ENCODE peak calls at places on chromosome 5, in ten cellular contexts. Y, D, Q, T, B, O, X, Z, S and L are unnamed samples.

GRCh38 chr5:51385214-51385613 is 2.0 kb downstream of the ISL1 start:
- DNase-seq in Y (no peak), D (no peak), Q (no peak), T (no peak), B (no peak), O (no peak), X (no peak), Z (peak), S (no peak), L (no peak)

GRCh38 chr5:36680066-36680465 is 73.7 kb downstream of the SLC1A3 start:
- DNase-seq in Y (no peak), D (no peak), Q (no peak), T (no peak), B (no peak), O (peak), X (no peak), Z (no peak), S (no peak), L (no peak)

GRCh38 chr5:1889321-1890065 is 6.8 kb upstream of the IRX4 start:
- DNase-seq in Y (no peak), D (no peak), Q (no peak), T (no peak), B (no peak), O (no peak), X (no peak), Z (no peak), S (no peak), L (no peak)

GRCh38 chr5:12272389-12272788 is 368.1 kb upstream of the CTNND2 start:
- DNase-seq in Y (no peak), D (no peak), Q (no peak), T (no peak), B (peak), O (no peak), X (no peak), Z (no peak), S (no peak), L (no peak)

GRCh38 chr5:64873441-64873840 is 104.7 kb downstream of the CWC27 start:
- DNase-seq in Y (no peak), D (no peak), Q (no peak), T (no peak), B (no peak), O (no peak), X (no peak), Z (no peak), S (no peak), L (no peak)

GRCh38 chr5:133790898-133791297 is 177.5 kb downstream of the C5orf15 start:
- DNase-seq in Y (no peak), D (no peak), Q (no peak), T (no peak), B (no peak), O (no peak), X (no peak), Z (no peak), S (no peak), L (no peak)

GRCh38 chr5:39072915-39073758 is 1.1 kb downstream of the RICTOR start:
- DNase-seq in Y (peak), D (no peak), Q (peak), T (peak), B (peak), O (no peak), X (peak), Z (peak), S (peak), L (peak)

GRCh38 chr5:135308245-135308644 is 90.8 kb downstream of the MACROH2A1 start:
- DNase-seq in Y (peak), D (no peak), Q (no peak), T (peak), B (no peak), O (no peak), X (peak), Z (no peak), S (no peak), L (no peak)

GRCh38 chr5:9543266-9543925 is 2.5 kb downstream of the SEMA5A start:
- DNase-seq in Y (peak), D (no peak), Q (no peak), T (peak), B (no peak), O (no peak), X (no peak), Z (no peak), S (no peak), L (no peak)

GRCh38 chr5:60101561-60101960 is 208.0 kb upstream of the PDE4D start:
- DNase-seq in Y (peak), D (no peak), Q (no peak), T (no peak), B (no peak), O (no peak), X (no peak), Z (no peak), S (no peak), L (no peak)

GRCh38 chr5:122789461-122790171 is 14.7 kb downstream of the SNX2 start:
- DNase-seq in Y (no peak), D (no peak), Q (no peak), T (no peak), B (peak), O (no peak), X (no peak), Z (no peak), S (no peak), L (no peak)

GRCh38 chr5:40022057-40022456 is 597.3 kb upstream of the DAB2 start:
- DNase-seq in Y (no peak), D (no peak), Q (no peak), T (no peak), B (no peak), O (no peak), X (no peak), Z (no peak), S (no peak), L (no peak)

GRCh38 chr5:159010611-159011497 is 88.9 kb downstream of the EBF1 start:
- DNase-seq in Y (peak), D (no peak), Q (no peak), T (peak), B (peak), O (no peak), X (peak), Z (peak), S (peak), L (peak)

GRCh38 chr5:89613222-89613956 is 730.4 kb upstream of the MEF2C start:
- DNase-seq in Y (no peak), D (no peak), Q (no peak), T (no peak), B (no peak), O (no peak), X (peak), Z (no peak), S (peak), L (peak)

GRCh38 chr5:88678780-88679491 is 204.0 kb downstream of the MEF2C start:
- DNase-seq in Y (peak), D (no peak), Q (no peak), T (no peak), B (no peak), O (no peak), X (no peak), Z (no peak), S (no peak), L (no peak)

GRCh38 chr5:37132646-37133045 is 116.5 kb downstream of the CPLANE1 start:
- DNase-seq in Y (no peak), D (no peak), Q (no peak), T (peak), B (no peak), O (no peak), X (no peak), Z (no peak), S (no peak), L (no peak)

GRCh38 chr5:151449288-151449687 is 1.9 kb downstream of the SLC36A1 start:
- DNase-seq in Y (no peak), D (no peak), Q (no peak), T (peak), B (no peak), O (no peak), X (no peak), Z (peak), S (no peak), L (no peak)

GRCh38 chr5:172078027-172078426 is 71.6 kb upstream of the FBXW11 start:
- DNase-seq in Y (no peak), D (no peak), Q (no peak), T (no peak), B (no peak), O (no peak), X (no peak), Z (no peak), S (no peak), L (no peak)

GRCh38 chr5:746258-746761 is 38.2 kb downstream of the ZDHHC11B start:
- DNase-seq in Y (no peak), D (no peak), Q (no peak), T (no peak), B (no peak), O (no peak), X (no peak), Z (peak), S (no peak), L (no peak)

GRCh38 chr5:10246761-10247160 is 2.9 kb downstream of the ATPSCKMT start:
- DNase-seq in Y (no peak), D (no peak), Q (no peak), T (no peak), B (no peak), O (no peak), X (no peak), Z (no peak), S (no peak), L (no peak)

GRCh38 chr5:126801992-126802294 is 25.0 kb downstream of the LMNB1 start:
- DNase-seq in Y (peak), D (no peak), Q (no peak), T (peak), B (no peak), O (no peak), X (peak), Z (peak), S (no peak), L (peak)

GRCh38 chr5:10854526-10855277 is 93.7 kb upstream of the DAP start:
- DNase-seq in Y (no peak), D (no peak), Q (no peak), T (peak), B (no peak), O (peak), X (no peak), Z (no peak), S (no peak), L (no peak)

DNA sequence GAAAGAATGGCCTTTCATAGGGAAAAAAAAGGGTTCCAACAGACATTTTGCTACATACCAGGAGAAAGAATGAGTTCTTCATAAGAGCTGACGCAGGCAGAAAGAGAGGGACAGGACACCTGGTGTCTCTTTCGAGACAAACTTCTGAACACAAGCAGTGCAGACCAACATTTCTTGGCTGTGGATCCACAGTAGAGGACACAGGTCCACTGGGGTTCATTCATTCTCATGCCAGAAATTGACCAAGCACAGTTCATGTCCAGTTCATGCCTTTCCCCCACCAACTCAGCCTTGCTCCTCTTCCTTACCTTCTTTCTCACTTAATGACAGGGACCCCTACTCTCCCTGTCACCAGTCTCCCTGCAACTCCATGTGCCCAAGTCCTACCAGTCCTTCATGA is 137.7 kb downstream of the WDR41 start:
- DNase-seq in Y (no peak), D (no peak), Q (no peak), T (no peak), B (no peak), O (no peak), X (no peak), Z (no peak), S (no peak), L (no peak)
- H3K4me3 ChIP-seq in Y (no peak), D (no peak), Q (no peak), T (no peak), B (no peak), O (no peak), X (no peak), Z (no peak), S (no peak), L (no peak)

GRCh38 chr5:67515762-67516161 is 319.2 kb upstream of the CD180 start:
- DNase-seq in Y (no peak), D (no peak), Q (no peak), T (no peak), B (no peak), O (no peak), X (no peak), Z (no peak), S (no peak), L (no peak)

GRCh38 chr5:67510204-67510603 is 313.6 kb upstream of the CD180 start:
- DNase-seq in Y (no peak), D (no peak), Q (no peak), T (no peak), B (no peak), O (no peak), X (no peak), Z (no peak), S (no peak), L (no peak)

GRCh38 chr5:67515020-67515689 is 318.6 kb upstream of the CD180 start:
- DNase-seq in Y (no peak), D (no peak), Q (no peak), T (no peak), B (no peak), O (no peak), X (no peak), Z (no peak), S (no peak), L (peak)

GRCh38 chr5:67511911-67512310 is 315.3 kb upstream of the CD180 start:
- DNase-seq in Y (no peak), D (no peak), Q (no peak), T (no peak), B (no peak), O (no peak), X (no peak), Z (no peak), S (no peak), L (no peak)

GRCh38 chr5:67512758-67513157 is 316.2 kb upstream of the CD180 start:
- DNase-seq in Y (no peak), D (no peak), Q (no peak), T (no peak), B (no peak), O (no peak), X (no peak), Z (no peak), S (no peak), L (no peak)
- TF ChIP-seq CTCF in Y (no peak), D (no peak), Q (no peak), T (no peak), B (no peak), O (no peak), X (no peak), Z (no peak), S (no peak), L (no peak)

GRCh38 chr5:59042683-59043082 is 459.8 kb downstream of the RAB3C start:
- DNase-seq in Y (peak), D (peak), Q (no peak), T (peak), B (no peak), O (peak), X (no peak), Z (no peak), S (no peak), L (no peak)
- H3K4me3 ChIP-seq in Y (no peak), D (no peak), Q (no peak), T (no peak), B (no peak), O (no peak), X (no peak), Z (no peak), S (no peak), L (no peak)

GRCh38 chr5:180116441-180117377 is 45.1 kb upstream of the RNF130 start:
- DNase-seq in Y (no peak), D (peak), Q (no peak), T (no peak), B (no peak), O (no peak), X (no peak), Z (peak), S (no peak), L (no peak)
- TF ChIP-seq CTCF in Y (no peak), D (no peak), Q (no peak), T (no peak), B (peak), O (no peak), X (peak), Z (peak), S (peak), L (no peak)

GRCh38 chr5:154095819-154096380 is 57.1 kb downstream of the MFAP3 start:
- DNase-seq in Y (no peak), D (no peak), Q (no peak), T (no peak), B (no peak), O (no peak), X (no peak), Z (no peak), S (no peak), L (no peak)

GRCh38 chr5:154090656-154091055 is 51.9 kb downstream of the MFAP3 start:
- DNase-seq in Y (no peak), D (no peak), Q (no peak), T (no peak), B (no peak), O (no peak), X (no peak), Z (no peak), S (no peak), L (no peak)

GRCh38 chr5:154088801-154089200 is 50.0 kb downstream of the MFAP3 start:
- DNase-seq in Y (no peak), D (no peak), Q (no peak), T (no peak), B (no peak), O (no peak), X (no peak), Z (no peak), S (no peak), L (no peak)

GRCh38 chr5:154097031-154097430 is 58.3 kb downstream of the MFAP3 start:
- DNase-seq in Y (no peak), D (no peak), Q (no peak), T (no peak), B (peak), O (no peak), X (no peak), Z (no peak), S (no peak), L (no peak)

GRCh38 chr5:154092356-154092755 is 53.6 kb downstream of the MFAP3 start:
- DNase-seq in Y (peak), D (no peak), Q (no peak), T (peak), B (peak), O (no peak), X (peak), Z (no peak), S (no peak), L (no peak)
- H3K4me3 ChIP-seq in Y (no peak), D (no peak), Q (no peak), T (no peak), B (no peak), O (no peak), X (no peak), Z (no peak), S (no peak), L (no peak)

DNA sequence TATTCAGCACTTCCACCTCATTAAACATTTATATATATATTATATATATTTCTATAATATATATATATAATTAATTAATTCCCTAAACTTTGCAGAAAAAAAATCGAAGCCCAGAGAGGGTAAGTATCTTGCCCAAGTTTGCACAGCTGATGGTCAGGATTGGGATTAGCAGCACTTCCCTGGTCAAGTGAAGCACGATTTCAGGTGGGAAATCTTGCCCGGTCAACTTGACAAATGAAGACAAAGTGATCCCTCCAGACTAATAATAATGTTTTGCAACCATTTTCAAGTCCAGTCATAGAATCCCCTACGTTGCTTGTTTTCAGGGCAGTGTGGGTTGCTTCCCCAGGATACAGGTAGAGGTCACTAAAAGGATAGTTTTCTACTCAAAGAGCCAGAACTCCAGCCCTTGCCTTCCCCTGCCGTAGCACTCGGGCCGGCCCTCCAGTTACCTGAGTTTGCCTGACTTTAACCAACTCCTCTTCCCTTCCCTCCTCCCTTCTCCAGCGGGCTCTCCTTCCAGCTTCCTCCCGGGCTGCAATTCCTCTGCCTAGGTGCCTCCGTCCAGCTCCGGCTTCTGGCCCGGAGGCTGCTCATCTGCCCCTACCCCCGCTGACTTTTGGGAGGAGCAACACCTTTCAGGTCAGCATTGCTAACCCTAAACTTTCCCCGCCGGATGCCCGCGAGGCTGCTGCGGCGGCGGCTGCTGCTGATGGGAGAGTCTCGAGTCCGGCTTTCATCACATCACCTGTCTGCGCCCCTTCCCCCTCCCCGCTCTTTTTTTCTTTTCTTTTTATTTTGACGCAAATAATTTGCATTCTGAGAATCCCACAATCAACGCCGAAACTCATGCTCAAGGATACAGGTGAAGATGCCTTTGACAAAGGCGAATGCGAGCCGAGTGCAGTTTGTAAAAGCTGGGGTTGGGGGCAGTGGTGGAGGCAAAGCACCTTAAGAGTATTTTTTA is 928 bp downstream of the PRLR start:
- DNase-seq in Y (no peak), D (peak), Q (no peak), T (peak), B (peak), O (no peak), X (no peak), Z (peak), S (no peak), L (peak)
- TF ChIP-seq CTCF in Y (no peak), D (no peak), Q (no peak), T (no peak), B (peak), O (no peak), X (peak), Z (peak), S (peak), L (peak)

GRCh38 chr5:61301345-61301744 is 30.7 kb upstream of the ZSWIM6 start:
- DNase-seq in Y (peak), D (no peak), Q (no peak), T (peak), B (no peak), O (no peak), X (no peak), Z (no peak), S (no peak), L (no peak)
- H3K4me3 ChIP-seq in Y (no peak), D (no peak), Q (no peak), T (peak), B (no peak), O (no peak), X (no peak), Z (peak), S (no peak), L (no peak)